ENCODE peak calls at places on chromosomes 7 and 10, in six cellular contexts. V, A, M, X, N and E are unnamed samples.

GRCh38 chr7:10799475-10799874 is 174.2 kb upstream of the PHF14 start:
- DNase-seq in V (no peak), A (no peak), M (no peak), X (no peak), N (no peak), E (no peak)

GRCh38 chr10:126501828-126502227 is 113.6 kb upstream of the ADAM12 start:
- DNase-seq in V (no peak), A (no peak), M (no peak), X (no peak), N (no peak), E (no peak)

GRCh38 chr7:34612671-34613070 is 45.3 kb upstream of the NPSR1 start:
- DNase-seq in V (no peak), A (no peak), M (no peak), X (no peak), N (peak; percentile 69), E (peak; percentile 33)

GRCh38 chr10:100808851-100809250 is 63.5 kb downstream of the PAX2 start:
- DNase-seq in V (no peak), A (no peak), M (no peak), X (peak; percentile 38), N (no peak), E (no peak)

GRCh38 chr7:74475243-74475986 is 21.7 kb downstream of the GTF2IRD1 start:
- DNase-seq in V (no peak), A (no peak), M (no peak), X (peak; percentile 78), N (no peak), E (no peak)

GRCh38 chr7:917255-918117 is 37.0 kb downstream of the ADAP1 start:
- DNase-seq in V (no peak), A (no peak), M (no peak), X (peak; percentile 31), N (no peak), E (no peak)

GRCh38 chr10:21830037-21830436 is 173.5 kb downstream of the DNAJC1 start:
- DNase-seq in V (no peak), A (no peak), M (no peak), X (no peak), N (no peak), E (no peak)

GRCh38 chr7:13198036-13198435 is 510.6 kb downstream of the ARL4A start:
- DNase-seq in V (no peak), A (no peak), M (no peak), X (no peak), N (no peak), E (no peak)

GRCh38 chr7:84042110-84042539 is 152.5 kb downstream of the SEMA3A start:
- DNase-seq in V (no peak), A (peak; percentile 16), M (peak; percentile 38), X (no peak), N (no peak), E (peak; percentile 56)

GRCh38 chr7:18345641-18346234 is 149.8 kb upstream of the HDAC9 start:
- DNase-seq in V (peak; percentile 14), A (peak; percentile 48), M (no peak), X (no peak), N (peak; percentile 68), E (no peak)

GRCh38 chr7:25944777-25945176 is 207.2 kb upstream of the NFE2L3 start:
- DNase-seq in V (no peak), A (no peak), M (no peak), X (no peak), N (no peak), E (no peak)

GRCh38 chr7:42491106-42491505 is 254.1 kb upstream of the GLI3 start:
- DNase-seq in V (no peak), A (no peak), M (no peak), X (no peak), N (no peak), E (no peak)

GRCh38 chr10:132984801-132985545 is 42.6 kb upstream of the CFAP46 start:
- DNase-seq in V (no peak), A (no peak), M (no peak), X (peak; percentile 50), N (no peak), E (no peak)

GRCh38 chr10:43801137-43801536 is 152.5 kb upstream of the ZNF32 start:
- DNase-seq in V (no peak), A (no peak), M (no peak), X (no peak), N (no peak), E (no peak)

GRCh38 chr7:95592570-95592969 is 3.7 kb downstream of the PDK4 start:
- DNase-seq in V (no peak), A (no peak), M (no peak), X (no peak), N (no peak), E (no peak)
- H3K4me3 ChIP-seq in V (peak overlapping the region; percentile 82), A (no peak overlapping the region), M (no peak overlapping the region), X (peak overlapping the region; percentile 76), N (no peak overlapping the region), E (no peak overlapping the region)

DNA sequence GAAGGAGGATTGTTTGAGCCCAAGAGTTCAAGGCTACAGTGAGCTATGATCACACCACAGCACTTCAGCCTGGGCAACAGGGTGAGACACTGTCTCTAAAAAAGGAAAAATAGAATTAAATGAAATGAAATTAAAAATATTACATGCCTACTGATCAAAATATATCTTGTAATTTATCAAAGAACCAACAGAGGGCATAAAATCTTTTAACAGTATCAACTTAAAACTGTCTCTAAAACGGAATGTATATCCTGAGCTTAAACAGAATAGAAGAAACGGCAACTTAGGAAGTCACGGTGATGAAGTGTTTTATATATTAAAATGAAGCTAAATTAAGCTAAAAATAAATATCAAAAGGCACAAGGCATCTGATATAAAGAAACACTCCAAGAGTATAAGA is 78.8 kb downstream of the MTPAP start:
- DNase-seq in V (no peak), A (peak; percentile 5), M (no peak), X (no peak), N (no peak), E (no peak)
- TF ChIP-seq CTCF in V (no peak), A (peak; percentile 23), M (peak; percentile 12), X (peak; percentile 17), N (peak; percentile 26), E (peak; percentile 4)

GRCh38 chr10:12332572-12333381 is 16.6 kb upstream of the CAMK1D start:
- DNase-seq in V (no peak), A (peak; percentile 62), M (no peak), X (no peak), N (no peak), E (no peak)
- H3K4me3 ChIP-seq in V (no peak overlapping the region), A (peak overlapping the region; percentile 12), M (no peak overlapping the region), X (no peak overlapping the region), N (no peak overlapping the region), E (no peak overlapping the region)

DNA sequence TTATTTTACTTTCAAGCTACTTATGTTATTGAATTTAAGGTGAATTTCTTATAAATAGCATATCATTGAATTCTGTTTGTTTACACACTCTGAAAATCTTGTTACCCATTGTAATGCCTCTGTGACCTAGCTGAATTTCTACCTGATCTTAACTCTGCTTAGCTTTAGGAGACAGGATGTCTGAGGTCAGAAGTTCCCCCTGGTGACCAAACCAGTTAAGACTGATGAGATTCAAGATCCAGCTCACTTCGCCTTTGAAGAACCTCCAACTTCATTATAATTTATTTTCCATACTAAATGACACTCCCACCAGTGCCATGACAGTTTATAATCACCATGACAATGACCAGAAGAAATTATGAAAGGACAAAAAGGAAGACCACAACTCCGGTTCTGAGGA is 213.4 kb upstream of the CDC14C start:
- DNase-seq in V (no peak), A (no peak), M (no peak), X (no peak), N (no peak), E (no peak)
- TF ChIP-seq CTCF in V (no peak), A (no peak), M (no peak), X (no peak), N (no peak), E (no peak)

DNA sequence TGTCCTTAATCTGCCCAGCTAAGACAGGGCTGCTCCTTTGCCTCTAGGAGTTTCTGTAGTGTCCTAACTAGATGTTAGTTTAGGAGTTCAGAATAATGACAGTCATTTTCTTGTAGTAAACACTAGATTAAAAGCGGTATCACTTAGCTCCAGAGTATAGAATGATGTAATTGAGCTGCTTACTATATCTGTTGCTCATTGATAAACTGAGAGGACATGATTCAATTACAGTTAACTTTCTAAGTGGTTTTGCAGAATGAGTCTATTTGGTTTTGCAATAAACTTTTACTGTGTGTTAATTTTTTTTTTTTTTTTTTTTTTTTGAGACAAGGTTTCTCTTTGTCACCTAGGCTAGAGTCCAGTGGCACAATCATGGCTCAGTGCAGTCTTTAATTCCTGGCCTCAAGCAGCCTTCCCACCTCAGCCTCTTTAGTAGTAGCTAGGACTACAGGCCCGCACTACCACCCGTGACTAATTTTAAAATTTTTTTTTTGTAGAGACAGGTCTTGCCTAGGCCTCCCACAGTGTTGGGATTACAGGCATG is 1.8 kb downstream of the STMP1 start:
- DNase-seq in V (no peak), A (no peak), M (no peak), X (no peak), N (no peak), E (no peak)
- H3K4me3 ChIP-seq in V (no peak overlapping the region), A (peak overlapping the region; percentile 85), M (peak overlapping the region; percentile 82), X (peak overlapping the region; percentile 100), N (no peak overlapping the region), E (no peak overlapping the region)